ENCODE peak calls at places on chromosomes 11 and 22, in four cellular contexts. Q is neuronal stem cell, Y is mesendoderm, Z is IMR-90. R is an unnamed sample.

GRCh38 chr22:31327786-31328544 is 18.2 kb downstream of the PATZ1 start:
- DNase-seq in Y (peak), Z (no peak), Q (no peak), R (no peak)

GRCh38 chr11:32312865-32313403 is 122.4 kb downstream of the WT1 start:
- DNase-seq in Z (peak), Y (peak), Q (no peak), R (peak)

GRCh38 chr22:42462016-42462415 is 29.8 kb upstream of the NFAM1 start:
- DNase-seq in Y (peak), Q (no peak), Z (no peak), R (no peak)

GRCh38 chr22:20247010-20247505 is 21.1 kb downstream of the RTN4R start:
- DNase-seq in Z (peak), Q (no peak), Y (no peak), R (peak)

GRCh38 chr11:121520243-121521144 is 67.7 kb upstream of the SORL1-AS1 start:
- DNase-seq in Q (no peak), Z (peak), Y (no peak), R (peak)

GRCh38 chr11:131746201-131746600 is 375.8 kb downstream of the NTM start:
- DNase-seq in Z (no peak), Y (no peak), Q (no peak), R (no peak)

GRCh38 chr11:7332962-7333361 is 81.3 kb downstream of the SYT9 start:
- DNase-seq in Z (no peak), Y (no peak), Q (no peak), R (no peak)

GRCh38 chr11:82747471-82747870 is 13.8 kb upstream of the FAM181B start:
- DNase-seq in Q (no peak), Y (no peak), Z (no peak), R (no peak)

GRCh38 chr11:75602916-75603315 is 40.9 kb downstream of the SERPINH1 start:
- DNase-seq in Q (no peak), Z (peak), Y (no peak), R (peak)

GRCh38 chr11:30987819-30988218 is 381.7 kb downstream of the DCDC1 start:
- DNase-seq in Z (no peak), Q (no peak), Y (peak), R (no peak)

GRCh38 chr22:20076627-20077172 is 3.3 kb upstream of the DGCR8 start:
- DNase-seq in Q (no peak), Z (no peak), Y (no peak), R (no peak)

GRCh38 chr22:44201556-44202129 is 20.9 kb downstream of the PARVG start:
- DNase-seq in Y (no peak), Q (no peak), Z (no peak), R (no peak)

GRCh38 chr22:38316340-38317236 is 645 bp downstream of the CSNK1E start:
- DNase-seq in Q (no peak), Y (peak), Z (peak), R (peak)

GRCh38 chr11:11270236-11270775 is 82.7 kb downstream of the CSNK2A3 start:
- DNase-seq in Y (no peak), Z (no peak), Q (no peak), R (no peak)
- H3K18ac ChIP-seq in Y (no peak), Z (no peak), Q (peak), R (no peak)

GRCh38 chr11:9747229-9747628 is 83.4 kb downstream of the SWAP70 start:
- DNase-seq in Q (no peak), Y (no peak), Z (no peak), R (no peak)

GRCh38 chr11:9748361-9748970 is 84.6 kb downstream of the SWAP70 start:
- DNase-seq in Q (no peak), Y (peak), Z (peak), R (peak)

GRCh38 chr11:9741260-9741659 is 77.4 kb downstream of the SWAP70 start:
- DNase-seq in Q (no peak), Y (no peak), Z (no peak), R (no peak)

GRCh38 chr11:9747816-9748215 is 83.9 kb downstream of the SWAP70 start:
- DNase-seq in Q (no peak), Z (no peak), Y (no peak), R (no peak)

DNA sequence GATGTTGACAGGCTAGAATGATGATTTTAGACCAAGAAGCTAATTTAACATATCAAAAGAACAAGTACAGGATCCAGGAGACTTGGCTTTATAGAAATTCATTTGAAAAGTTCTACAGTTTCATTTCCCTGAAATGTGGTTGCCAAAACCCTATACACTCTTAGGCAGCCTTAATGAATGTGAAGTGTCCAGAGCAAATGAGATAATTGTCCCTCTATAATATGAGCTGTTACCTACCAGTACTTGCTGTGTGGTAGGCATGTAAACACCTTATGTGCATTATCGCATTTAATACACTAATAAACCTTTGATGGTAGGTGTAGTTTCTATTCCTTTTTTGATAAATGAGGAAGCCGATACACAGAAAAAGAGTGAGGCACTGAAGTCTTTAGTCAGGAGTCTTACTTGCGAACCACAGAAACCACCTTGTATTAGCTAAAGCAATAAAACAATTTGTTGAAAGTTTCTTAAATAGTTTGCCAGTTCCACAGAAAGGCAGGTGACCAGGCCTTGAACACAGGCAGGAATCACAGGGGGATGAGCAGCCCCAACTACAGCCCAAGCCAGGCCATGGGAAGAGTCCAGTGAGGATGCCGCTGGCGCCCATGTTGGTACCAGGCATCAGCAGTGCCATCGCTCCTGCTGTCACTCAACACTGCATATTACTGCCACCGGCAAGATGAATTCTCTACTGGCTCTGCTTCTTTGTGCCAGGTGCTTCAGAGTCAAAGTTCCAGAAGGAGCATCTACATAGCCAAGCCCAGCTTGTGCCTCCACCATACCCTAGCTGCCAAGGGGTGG is 81.7 kb downstream of the SWAP70 start:
- DNase-seq in Q (no peak), Y (no peak), Z (no peak), R (no peak)
- H3K23ac ChIP-seq in Q (no peak), Y (no peak), Z (no peak), R (no peak)

GRCh38 chr11:106818416-106818815 is 199.9 kb downstream of the GUCY1A2 start:
- DNase-seq in Y (no peak), Q (no peak), Z (no peak), R (no peak)
- H2BK5ac ChIP-seq in Y (no peak), Q (no peak), Z (no peak), R (no peak)

DNA sequence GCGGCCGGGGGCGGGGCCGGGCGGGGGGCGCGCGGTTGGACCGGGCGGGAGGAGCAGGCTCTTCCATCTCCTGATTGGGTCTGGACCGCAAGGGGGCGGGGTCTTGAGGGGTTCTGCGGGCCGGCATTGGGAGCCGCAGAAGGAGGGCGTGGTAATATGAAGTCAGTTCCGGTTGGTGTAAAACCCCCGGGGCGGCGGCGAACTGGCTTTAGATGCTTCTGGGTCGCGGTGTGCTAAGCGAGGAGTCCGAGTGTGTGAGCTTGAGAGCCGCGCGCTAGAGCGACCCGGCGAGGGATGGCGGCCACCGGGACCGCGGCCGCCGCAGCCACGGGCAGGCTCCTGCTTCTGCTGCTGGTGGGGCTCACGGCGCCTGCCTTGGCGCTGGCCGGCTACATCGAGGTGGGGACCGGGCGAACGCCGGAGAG is at the start of gene APLP2:
- DNase-seq in Z (peak), Y (peak), Q (peak), R (peak)
- H3K18ac ChIP-seq in Z (peak), Y (peak), Q (peak), R (peak)

DNA sequence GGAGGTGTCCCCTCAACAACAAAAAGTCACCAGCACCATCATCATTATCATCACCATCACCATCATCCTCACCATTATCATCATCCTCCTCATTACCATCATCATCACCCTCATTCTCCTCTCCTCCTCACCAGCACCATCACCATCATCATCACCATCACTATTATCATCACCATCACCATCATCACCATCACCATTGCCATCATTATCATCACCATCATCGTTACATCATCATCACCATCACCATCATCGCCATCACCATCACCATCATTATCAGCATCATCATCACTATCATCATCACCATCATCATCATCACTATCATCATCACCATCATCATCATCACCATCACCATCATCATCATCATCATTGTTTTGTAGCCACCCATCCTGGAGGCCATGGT is 212.6 kb downstream of the MN1 start:
- DNase-seq in Y (no peak), Q (no peak), Z (no peak), R (no peak)
- H3K23ac ChIP-seq in Y (no peak), Q (no peak), Z (no peak), R (no peak)

GRCh38 chr22:23222875-23223565 is 42.7 kb downstream of the BCR start:
- DNase-seq in Z (no peak), Q (no peak), Y (no peak), R (no peak)
- H2BK5ac ChIP-seq in Z (no peak), Q (no peak), Y (no peak), R (no peak)

GRCh38 chr22:17436382-17436951 is 67.2 kb downstream of the CECR2 start:
- DNase-seq in Q (peak), Y (no peak), Z (no peak), R (no peak)
- H3K18ac ChIP-seq in Q (no peak), Y (peak), Z (no peak), R (no peak)

GRCh38 chr22:26325641-26326040 is 103.4 kb upstream of the ASPHD2 start:
- DNase-seq in Q (no peak), Y (no peak), Z (no peak), R (no peak)

GRCh38 chr22:26326803-26327202 is 102.3 kb upstream of the ASPHD2 start:
- DNase-seq in Y (no peak), Z (no peak), Q (no peak), R (no peak)

GRCh38 chr22:26328221-26328620 is 100.8 kb upstream of the ASPHD2 start:
- DNase-seq in Z (no peak), Q (no peak), Y (no peak), R (no peak)

GRCh38 chr22:26324150-26324549 is 104.9 kb upstream of the ASPHD2 start:
- DNase-seq in Z (no peak), Y (no peak), Q (no peak), R (no peak)

GRCh38 chr22:26327306-26327705 is 101.8 kb upstream of the ASPHD2 start:
- DNase-seq in Q (no peak), Z (no peak), Y (no peak), R (no peak)
- H3K23ac ChIP-seq in Q (peak), Z (no peak), Y (no peak), R (no peak)

GRCh38 chr11:62593434-62594044 is 2.2 kb upstream of the TUT1 start:
- DNase-seq in Z (peak), Y (peak), Q (peak), R (peak)

GRCh38 chr11:62588966-62589637 is 2.2 kb downstream of the TUT1 start:
- DNase-seq in Y (peak), Z (no peak), Q (no peak), R (peak)

GRCh38 chr11:62592216-62592815 is 993 bp upstream of the TUT1 start:
- DNase-seq in Y (no peak), Q (no peak), Z (no peak), R (no peak)

GRCh38 chr11:62592989-62593421 is 1.7 kb upstream of the TUT1 start:
- DNase-seq in Q (no peak), Y (no peak), Z (no peak), R (no peak)

GRCh38 chr11:62591448-62592215 is at the start of gene TUT1:
- DNase-seq in Y (peak), Q (peak), Z (peak), R (peak)
- H2BK5ac ChIP-seq in Y (peak), Q (peak), Z (peak), R (peak)

R was measured in mesenchymal stem cell.